ENCODE peak calls at places on chromosomes 1 and 21, in four cellular contexts. One of them, this sample, is unnamed.

GRCh38 chr1:13964768-13965167 is 264.8 kb downstream of the PRDM2 start:
- DNase-seq in HTR-8/SVneo: no peak
- DNase-seq in prostate gland: no peak
- DNase-seq in brain microvascular endothelial cell: no peak
- DNase-seq in this sample: no peak

GRCh38 chr1:185895208-185895900 is 161.2 kb downstream of the HMCN1 start:
- DNase-seq in HTR-8/SVneo: no peak
- DNase-seq in brain microvascular endothelial cell: no peak
- DNase-seq in prostate gland: no peak
- DNase-seq in this sample: no peak

GRCh38 chr1:246742396-246742795 is 18.2 kb downstream of the SCCPDH start:
- DNase-seq in brain microvascular endothelial cell: no peak
- DNase-seq in prostate gland: no peak
- DNase-seq in HTR-8/SVneo: no peak
- DNase-seq in this sample: no peak

GRCh38 chr1:98172022-98172421 is 251.2 kb upstream of the DPYD start:
- DNase-seq in prostate gland: no peak
- DNase-seq in HTR-8/SVneo: no peak
- DNase-seq in brain microvascular endothelial cell: no peak
- DNase-seq in this sample: no peak

GRCh38 chr1:54397090-54397591 is 9.1 kb downstream of the SSBP3 start:
- DNase-seq in brain microvascular endothelial cell: no peak
- DNase-seq in prostate gland: no peak
- DNase-seq in HTR-8/SVneo: no peak
- DNase-seq in this sample: peak

GRCh38 chr21:45643021-45643980 is at the start of gene PCBP3:
- DNase-seq in HTR-8/SVneo: peak
- DNase-seq in brain microvascular endothelial cell: peak
- DNase-seq in prostate gland: peak
- DNase-seq in this sample: peak

GRCh38 chr1:159916240-159917051 is 8.9 kb downstream of the TAGLN2 start:
- DNase-seq in HTR-8/SVneo: peak
- DNase-seq in brain microvascular endothelial cell: peak
- DNase-seq in prostate gland: no peak
- DNase-seq in this sample: peak

GRCh38 chr1:212797681-212798080 is 6.0 kb downstream of the TATDN3 start:
- DNase-seq in brain microvascular endothelial cell: peak
- DNase-seq in HTR-8/SVneo: no peak
- DNase-seq in prostate gland: no peak
- DNase-seq in this sample: no peak

GRCh38 chr1:219988387-219988786 is 57.9 kb downstream of the EPRS1 start:
- DNase-seq in prostate gland: no peak
- DNase-seq in brain microvascular endothelial cell: no peak
- DNase-seq in HTR-8/SVneo: no peak
- DNase-seq in this sample: no peak

GRCh38 chr1:22709891-22710687 is 550 bp upstream of the EPHB2 start:
- DNase-seq in prostate gland: no peak
- DNase-seq in HTR-8/SVneo: peak
- DNase-seq in brain microvascular endothelial cell: peak
- DNase-seq in this sample: peak

GRCh38 chr21:36640260-36641244 is 58.4 kb upstream of the SIM2 start:
- DNase-seq in HTR-8/SVneo: no peak
- DNase-seq in prostate gland: no peak
- DNase-seq in brain microvascular endothelial cell: no peak
- DNase-seq in this sample: no peak

GRCh38 chr1:10958614-10959013 is 53.8 kb upstream of the TARDBP start:
- DNase-seq in prostate gland: no peak
- DNase-seq in brain microvascular endothelial cell: no peak
- DNase-seq in HTR-8/SVneo: no peak
- DNase-seq in this sample: peak

GRCh38 chr1:169809370-169810095 is 14.8 kb upstream of the METTL18 start:
- DNase-seq in brain microvascular endothelial cell: peak
- DNase-seq in HTR-8/SVneo: peak
- DNase-seq in prostate gland: peak
- DNase-seq in this sample: peak

GRCh38 chr1:206864939-206865671 is at the start of gene IL20:
- DNase-seq in prostate gland: peak
- DNase-seq in HTR-8/SVneo: peak
- DNase-seq in brain microvascular endothelial cell: peak
- DNase-seq in this sample: peak

GRCh38 chr1:27299385-27300252 is 22.3 kb upstream of the TMEM222 start:
- DNase-seq in brain microvascular endothelial cell: peak
- DNase-seq in HTR-8/SVneo: peak
- DNase-seq in prostate gland: peak
- DNase-seq in this sample: peak

GRCh38 chr1:36885537-36886441 is 148.5 kb downstream of the GRIK3 start:
- DNase-seq in brain microvascular endothelial cell: no peak
- DNase-seq in prostate gland: peak
- DNase-seq in HTR-8/SVneo: no peak
- DNase-seq in this sample: no peak

GRCh38 chr1:244210884-244211558 is 159.9 kb downstream of the ZBTB18 start:
- DNase-seq in prostate gland: no peak
- DNase-seq in brain microvascular endothelial cell: no peak
- DNase-seq in HTR-8/SVneo: peak
- DNase-seq in this sample: peak

GRCh38 chr1:181044449-181044966 is 10.7 kb downstream of the MR1 start:
- DNase-seq in brain microvascular endothelial cell: no peak
- DNase-seq in prostate gland: peak
- DNase-seq in HTR-8/SVneo: peak
- DNase-seq in this sample: no peak

GRCh38 chr1:168301664-168302320 is 21.1 kb downstream of the TBX19 start:
- DNase-seq in HTR-8/SVneo: peak
- DNase-seq in prostate gland: no peak
- DNase-seq in brain microvascular endothelial cell: peak
- DNase-seq in this sample: no peak

GRCh38 chr1:232596666-232597303 is 33.1 kb downstream of the SIPA1L2 start:
- DNase-seq in HTR-8/SVneo: no peak
- DNase-seq in brain microvascular endothelial cell: no peak
- DNase-seq in prostate gland: no peak
- DNase-seq in this sample: no peak

GRCh38 chr21:17889171-17889570 is 70.0 kb upstream of the C21orf91 start:
- DNase-seq in brain microvascular endothelial cell: no peak
- DNase-seq in HTR-8/SVneo: no peak
- DNase-seq in prostate gland: no peak
- DNase-seq in this sample: no peak

GRCh38 chr21:20083925-20084324 is 914.3 kb upstream of the NCAM2 start:
- DNase-seq in HTR-8/SVneo: no peak
- DNase-seq in brain microvascular endothelial cell: no peak
- DNase-seq in prostate gland: no peak
- DNase-seq in this sample: no peak

GRCh38 chr1:228313536-228314277 is 92.9 kb downstream of the TRIM11 start:
- DNase-seq in prostate gland: no peak
- DNase-seq in HTR-8/SVneo: no peak
- DNase-seq in brain microvascular endothelial cell: no peak
- DNase-seq in this sample: no peak

GRCh38 chr1:194227157-194227556 is 1040.7 kb upstream of the B3GALT2 start:
- DNase-seq in prostate gland: no peak
- DNase-seq in HTR-8/SVneo: no peak
- DNase-seq in brain microvascular endothelial cell: no peak
- DNase-seq in this sample: no peak

GRCh38 chr1:173444757-173445156 is 32.4 kb upstream of the PRDX6 start:
- DNase-seq in prostate gland: no peak
- DNase-seq in HTR-8/SVneo: no peak
- DNase-seq in brain microvascular endothelial cell: no peak
- DNase-seq in this sample: no peak

GRCh38 chr1:17858027-17858426 is 102.9 kb downstream of the ACTL8 start:
- DNase-seq in prostate gland: no peak
- DNase-seq in brain microvascular endothelial cell: no peak
- DNase-seq in HTR-8/SVneo: peak
- DNase-seq in this sample: no peak

GRCh38 chr1:215321802-215322201 is 239.3 kb downstream of the KCNK2 start:
- DNase-seq in HTR-8/SVneo: no peak
- DNase-seq in prostate gland: no peak
- DNase-seq in brain microvascular endothelial cell: no peak
- DNase-seq in this sample: no peak

GRCh38 chr1:107802654-107803053 is 162.3 kb downstream of the VAV3 start:
- DNase-seq in prostate gland: no peak
- DNase-seq in HTR-8/SVneo: no peak
- DNase-seq in brain microvascular endothelial cell: no peak
- DNase-seq in this sample: no peak

This sample was measured in body of pancreas.